ENCODE peak calls at places on chromosomes 1 and 21, in four cellular contexts. M is astrocyte, A is cardiac muscle cell, T is hepatocyte. E is an unnamed sample. For H3K4me1 and H3K36me3, the result is how much of the 10 kb centered on the place peaks cover.

GRCh38 chr1:54857741-54858665 is 29.0 kb downstream of the DHCR24 start:
- DNase-seq in M (peak), A (peak), T (peak), E (no peak)

GRCh38 chr1:55725378-55725777 is 510.2 kb upstream of the USP24 start:
- DNase-seq in M (peak), A (peak), T (no peak), E (no peak)

GRCh38 chr1:176949033-176949662 is 215.4 kb downstream of the ASTN1 start:
- DNase-seq in M (no peak), A (peak), T (peak), E (no peak)

GRCh38 chr1:225999912-226000337 is 782 bp upstream of the SDE2 start:
- DNase-seq in M (peak), A (peak), T (peak), E (no peak)

GRCh38 chr1:205375816-205376545 is 19.3 kb upstream of the KLHDC8A start:
- DNase-seq in M (no peak), A (peak), T (peak), E (no peak)

GRCh38 chr1:59150537-59151386 is 146.1 kb upstream of the FGGY start:
- DNase-seq in M (peak), A (peak), T (peak), E (no peak)

GRCh38 chr1:209899948-209900347 is 38.1 kb upstream of the SYT14 start:
- DNase-seq in M (no peak), A (no peak), T (no peak), E (no peak)

GRCh38 chr1:17289756-17290155 is 18.2 kb upstream of the PADI4 start:
- DNase-seq in M (peak), A (peak), T (no peak), E (peak)

GRCh38 chr21:24367936-24368335 is 1239.3 kb downstream of the MRPL39 start:
- DNase-seq in M (peak), A (no peak), T (no peak), E (no peak)

DNA sequence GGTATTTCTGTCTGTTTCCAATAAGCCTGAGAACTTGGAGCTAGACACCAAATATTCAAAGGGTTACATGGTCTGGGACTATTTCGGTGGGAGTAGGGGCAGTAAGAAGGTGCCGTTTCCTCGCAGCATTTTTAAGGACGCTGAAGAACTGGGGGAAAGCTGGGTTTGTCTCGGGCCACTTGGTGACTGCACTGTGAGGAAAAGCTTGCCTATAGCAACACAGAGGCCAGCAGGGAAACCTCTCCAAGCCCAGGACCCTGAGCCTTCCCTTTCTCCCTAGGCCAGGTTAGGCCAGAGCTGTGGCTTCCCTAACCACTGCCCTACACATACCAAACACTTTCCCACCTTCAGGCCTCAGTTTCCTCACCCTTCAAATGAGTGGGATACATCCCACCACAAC is 3.3 kb downstream of the GLIS1 start:
- DNase-seq in M (no peak), A (no peak), T (no peak), E (no peak)
- H3K4me1 ChIP-seq in M (half or more), A (under half), T (under half), E (under half)

GRCh38 chr1:37544530-37544929 is 9.6 kb downstream of the SNIP1 start:
- DNase-seq in M (no peak), A (no peak), T (no peak), E (no peak)

GRCh38 chr1:37537378-37537777 is 16.7 kb downstream of the SNIP1 start:
- DNase-seq in M (no peak), A (peak), T (no peak), E (no peak)

GRCh38 chr1:37540036-37540785 is 13.9 kb downstream of the SNIP1 start:
- DNase-seq in M (no peak), A (no peak), T (no peak), E (no peak)
- H3K36me3 ChIP-seq in M (under half), A (under half), T (under half), E (under half)

GRCh38 chr1:25536124-25536523 is 7.3 kb upstream of the LDLRAP1 start:
- DNase-seq in M (no peak), A (no peak), T (no peak), E (peak)

GRCh38 chr1:25532970-25533369 is 10.4 kb upstream of the LDLRAP1 start:
- DNase-seq in M (no peak), A (no peak), T (no peak), E (no peak)

GRCh38 chr1:25537148-25537831 is 6.1 kb upstream of the LDLRAP1 start:
- DNase-seq in M (no peak), A (no peak), T (no peak), E (peak)

GRCh38 chr1:25531082-25531461 is 12.3 kb upstream of the LDLRAP1 start:
- DNase-seq in M (no peak), A (no peak), T (no peak), E (peak)

GRCh38 chr1:25534389-25534788 is 9.0 kb upstream of the LDLRAP1 start:
- DNase-seq in M (no peak), A (no peak), T (no peak), E (peak)
- H3K4me3 ChIP-seq in M (no peak), A (no peak), T (no peak), E (no peak)

DNA sequence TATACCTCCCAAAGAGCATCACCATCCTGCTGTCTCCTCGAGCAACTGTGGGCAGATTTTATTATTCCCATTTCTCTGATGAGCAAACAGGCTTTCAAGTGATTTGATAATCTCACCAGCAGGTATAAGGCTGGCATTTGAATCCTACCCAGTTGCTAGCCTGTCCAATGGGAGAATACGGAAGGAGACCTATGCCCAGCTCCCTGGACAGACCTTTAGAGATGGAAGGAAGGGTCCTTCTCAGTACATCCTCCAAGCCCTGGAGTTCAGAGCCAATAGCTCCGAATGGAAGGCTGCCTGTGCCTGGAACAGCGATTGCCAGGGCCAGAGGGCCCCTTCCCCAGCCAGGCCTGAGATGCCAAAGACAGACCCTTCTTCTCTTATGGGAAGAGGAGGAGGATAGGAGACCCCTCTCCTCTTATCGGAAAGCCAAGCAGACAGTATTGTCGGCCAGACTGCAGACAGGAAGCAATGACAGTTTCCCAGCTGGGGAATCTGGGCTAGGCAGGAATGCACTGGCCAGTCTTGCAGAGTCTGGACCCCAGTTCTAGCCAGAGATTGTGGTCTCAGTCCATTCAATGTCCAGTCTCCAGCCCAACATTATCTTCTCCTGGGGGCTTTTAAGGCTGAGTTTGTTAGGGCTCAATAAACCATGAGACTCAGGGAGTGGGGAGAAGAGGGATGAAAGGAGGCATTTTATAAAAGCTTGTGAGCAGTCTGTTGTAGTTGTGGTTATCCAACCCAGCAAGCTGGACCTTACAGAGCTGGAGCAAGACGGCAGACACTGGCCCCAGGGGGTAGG is 2.0 kb downstream of the IFFO2 start:
- DNase-seq in M (no peak), A (peak), T (no peak), E (no peak)
- H3K4me1 ChIP-seq in M (half or more), A (under half), T (under half), E (half or more)

GRCh38 chr1:175166746-175167145 is 25.8 kb downstream of the KIAA0040 start:
- DNase-seq in M (no peak), A (no peak), T (no peak), E (no peak)

GRCh38 chr1:175158133-175158532 is 34.4 kb downstream of the KIAA0040 start:
- DNase-seq in M (no peak), A (no peak), T (no peak), E (no peak)

GRCh38 chr1:175163702-175164101 is 28.9 kb downstream of the KIAA0040 start:
- DNase-seq in M (no peak), A (no peak), T (no peak), E (no peak)

GRCh38 chr1:175157200-175157599 is 35.4 kb downstream of the KIAA0040 start:
- DNase-seq in M (no peak), A (no peak), T (no peak), E (no peak)

GRCh38 chr1:175162955-175163354 is 29.6 kb downstream of the KIAA0040 start:
- DNase-seq in M (no peak), A (peak), T (no peak), E (no peak)
- H3K36me3 ChIP-seq in M (under half), A (under half), T (under half), E (half or more)

DNA sequence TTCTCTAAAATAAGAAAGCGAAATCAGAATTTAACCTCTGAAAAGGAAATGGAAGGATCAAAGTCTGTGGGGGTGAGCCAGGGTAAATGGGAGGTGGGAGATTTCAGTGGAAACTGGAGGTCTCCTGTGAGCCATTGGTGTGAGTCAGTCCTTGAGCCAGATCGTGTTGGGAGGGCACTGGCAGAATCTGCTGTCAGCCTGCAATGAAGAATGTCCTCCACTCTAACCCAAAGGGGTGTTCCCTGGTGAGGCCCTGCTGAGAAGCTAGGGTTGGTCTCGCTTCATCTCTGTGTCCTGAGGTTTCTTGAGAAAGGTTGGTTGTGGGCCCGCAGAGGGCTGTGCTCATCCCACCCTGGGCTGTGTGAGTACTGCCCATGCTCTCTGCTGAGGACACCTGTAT is 2.4 kb downstream of the QSOX1 start:
- DNase-seq in M (peak), A (peak), T (peak), E (no peak)
- H3K4me3 ChIP-seq in M (peak), A (no peak), T (no peak), E (no peak)

GRCh38 chr1:206705744-206706297 is 21.1 kb downstream of the MAPKAPK2 start:
- DNase-seq in M (peak), A (peak), T (no peak), E (no peak)

GRCh38 chr1:206706298-206706791 is 21.6 kb downstream of the MAPKAPK2 start:
- DNase-seq in M (peak), A (peak), T (peak), E (no peak)

GRCh38 chr1:206704239-206704638 is 19.5 kb downstream of the MAPKAPK2 start:
- DNase-seq in M (no peak), A (no peak), T (no peak), E (no peak)

GRCh38 chr1:206703647-206704046 is 18.9 kb downstream of the MAPKAPK2 start:
- DNase-seq in M (peak), A (no peak), T (no peak), E (no peak)

GRCh38 chr1:206705187-206705586 is 20.5 kb downstream of the MAPKAPK2 start:
- DNase-seq in M (peak), A (peak), T (peak), E (no peak)
- H3K4me1 ChIP-seq in M (under half), A (half or more), T (half or more), E (half or more)

GRCh38 chr1:3469849-3470649 is 15.6 kb downstream of the ARHGEF16 start:
- DNase-seq in M (no peak), A (no peak), T (no peak), E (peak)
- H3K36me3 ChIP-seq in M (under half), A (under half), T (under half), E (under half)

E was measured in spleen.